ENCODE peak calls at places on chromosomes 5 and 9, in ten cellular contexts. N is lung microvascular endothelial cell; H is substantia nigra; D is HCT116; O is GM04504; M is effector memory CD8-positive, alpha-beta T cell; K is MCF 10A; I is effector CD4-positive, alpha-beta T cell; W is stimulated activated CD4-positive, alpha-beta T cell treated with anti-CD3 and anti-CD28 coated beads, Interleukin-4, amount 100 ng/mL, for 4 hours; P is endothelial cell. X is an unnamed sample.

GRCh38 chr9:137372693-137373610 is 50.0 kb downstream of the EXD3 start:
- DNase-seq in O (no peak), I (no peak), D (no peak), N (no peak), M (no peak), P (no peak), K (no peak), W (no peak), H (no peak), X (no peak)

GRCh38 chr5:80877592-80877991 is 82.6 kb upstream of the RASGRF2 start:
- DNase-seq in W (no peak), I (no peak), H (no peak), D (no peak), P (no peak), K (no peak), N (no peak), O (no peak), M (no peak), X (no peak)

GRCh38 chr5:56077796-56078233 is 83.1 kb upstream of the IL6ST start:
- DNase-seq in D (no peak), I (no peak), H (no peak), N (no peak), M (no peak), W (no peak), P (no peak), K (no peak), O (no peak), X (no peak)

GRCh38 chr5:72285425-72285821 is 34.6 kb downstream of the MRPS27 start:
- DNase-seq in D (no peak), K (no peak), P (no peak), I (no peak), M (no peak), H (no peak), O (no peak), W (no peak), N (no peak), X (no peak)

GRCh38 chr9:37574241-37574721 is 1.9 kb downstream of the FBXO10 start:
- DNase-seq in N (no peak), P (peak; percentile 23), W (no peak), D (no peak), K (no peak), O (no peak), M (no peak), I (no peak), H (no peak), X (no peak)

GRCh38 chr9:124218438-124219289 is 39.1 kb upstream of the NEK6 start:
- DNase-seq in O (no peak), W (no peak), N (peak; percentile 49), I (no peak), M (no peak), H (peak; percentile 10), D (peak; percentile 36), P (no peak), K (peak; percentile 56), X (peak; percentile 91)

GRCh38 chr5:62328772-62329491 is 22.9 kb downstream of the KIF2A start:
- DNase-seq in P (no peak), D (no peak), I (no peak), H (no peak), M (no peak), N (no peak), K (no peak), W (no peak), O (no peak), X (no peak)

GRCh38 chr5:135391123-135391868 is 7.7 kb downstream of the MACROH2A1 start:
- DNase-seq in M (no peak), W (no peak), K (no peak), H (no peak), O (peak; percentile 71), I (no peak), P (no peak), N (no peak), D (no peak), X (no peak)

GRCh38 chr5:53201746-53202145 is 92.2 kb upstream of the MOCS2 start:
- DNase-seq in M (no peak), N (no peak), H (no peak), O (no peak), D (no peak), P (no peak), I (no peak), K (no peak), W (no peak), X (no peak)

GRCh38 chr9:13943176-13943575 is 370.8 kb downstream of the NFIB start:
- DNase-seq in W (no peak), H (no peak), P (no peak), I (no peak), M (no peak), D (no peak), O (no peak), N (no peak), K (peak; percentile 4), X (no peak)

GRCh38 chr9:28203036-28203435 is 629.8 kb upstream of the C9orf72 start:
- DNase-seq in K (no peak), P (no peak), O (no peak), N (no peak), D (no peak), M (no peak), W (no peak), H (no peak), I (no peak), X (no peak)

GRCh38 chr9:98625728-98626127 is 83.0 kb downstream of the GABBR2 start:
- DNase-seq in K (no peak), M (no peak), I (no peak), H (no peak), P (no peak), O (no peak), D (no peak), N (no peak), W (no peak), X (no peak)

GRCh38 chr9:109114670-109115069 is 5.1 kb downstream of the TMEM245 start:
- DNase-seq in N (no peak), I (no peak), O (no peak), K (peak; percentile 79), P (no peak), W (no peak), D (no peak), H (no peak), M (no peak), X (no peak)

GRCh38 chr5:126552614-126553013 is 42.4 kb downstream of the ALDH7A1 start:
- DNase-seq in O (no peak), M (no peak), W (no peak), N (no peak), H (no peak), K (no peak), D (no peak), I (no peak), P (no peak), X (no peak)

GRCh38 chr5:168219515-168220410 is 71.7 kb upstream of the WWC1 start:
- DNase-seq in M (peak; percentile 35), O (peak; percentile 66), N (peak; percentile 49), K (peak; percentile 89), H (peak; percentile 5), W (no peak), I (peak; percentile 11), P (peak; percentile 60), D (peak; percentile 68), X (peak; percentile 45)